ENCODE peak calls at places on chromosomes 6 and 20, in eight cellular contexts. A is sigmoid colon, X is spleen, V is GM23248, Z is right lobe of liver, M is neuronal stem cell, T is lower lobe of right lung, Y is upper lobe of right lung. L is an unnamed sample.

GRCh38 chr6:13593720-13594119 is 19.3 kb downstream of the SIRT5 start:
- DNase-seq in A (no peak), X (no peak), V (no peak), Z (no peak), M (no peak), T (no peak), Y (no peak), L (no peak)

GRCh38 chr6:53741417-53741816 is 53.4 kb upstream of the LRRC1 start:
- DNase-seq in A (no peak), X (no peak), V (no peak), Z (no peak), M (no peak), T (peak; percentile 78), Y (no peak), L (no peak)

GRCh38 chr20:36544134-36545018 is 3.1 kb downstream of the MYL9 start:
- DNase-seq in A (peak; percentile 86), X (peak; percentile 65), V (peak; percentile 89), Z (no peak), M (no peak), T (peak; percentile 70), Y (peak; percentile 77), L (peak; percentile 52)

GRCh38 chr6:149566372-149567193 is at the start of gene GINM1:
- DNase-seq in A (peak; percentile 77), X (peak; percentile 91), V (peak; percentile 72), Z (peak; percentile 70), M (no peak), T (peak; percentile 72), Y (peak; percentile 82), L (peak; percentile 90)

GRCh38 chr20:25344634-25345033 is 46.0 kb downstream of the ABHD12 start:
- DNase-seq in A (no peak), X (no peak), V (no peak), Z (no peak), M (no peak), T (no peak), Y (no peak), L (no peak)

GRCh38 chr6:131015630-131016263 is 47.3 kb downstream of the EPB41L2 start:
- DNase-seq in A (no peak), X (no peak), V (peak; percentile 70), Z (no peak), M (no peak), T (no peak), Y (no peak), L (no peak)

GRCh38 chr20:5859611-5860010 is 90.7 kb downstream of the TRMT6 start:
- DNase-seq in A (no peak), X (no peak), V (peak; percentile 20), Z (no peak), M (no peak), T (no peak), Y (no peak), L (no peak)

GRCh38 chr6:132320007-132320406 is 81.3 kb downstream of the MOXD1 start:
- DNase-seq in A (no peak), X (no peak), V (peak; percentile 57), Z (no peak), M (no peak), T (no peak), Y (no peak), L (no peak)

GRCh38 chr20:24783631-24784492 is 165.2 kb upstream of the CST7 start:
- DNase-seq in A (peak; percentile 34), X (peak; percentile 62), V (no peak), Z (no peak), M (no peak), T (peak; percentile 26), Y (peak; percentile 35), L (peak; percentile 46)

GRCh38 chr6:106060167-106060566 is 26.0 kb upstream of the PRDM1 start:
- DNase-seq in A (no peak), X (no peak), V (no peak), Z (no peak), M (no peak), T (no peak), Y (no peak), L (no peak)

GRCh38 chr6:46772038-46772437 is 21.2 kb upstream of the MEP1A start:
- DNase-seq in A (no peak), X (no peak), V (no peak), Z (no peak), M (no peak), T (no peak), Y (no peak), L (no peak)

GRCh38 chr20:8523684-8524083 is 391.6 kb downstream of the PLCB1 start:
- DNase-seq in A (no peak), X (no peak), V (no peak), Z (no peak), M (no peak), T (no peak), Y (no peak), L (no peak)

GRCh38 chr6:96836579-96837137 is 619 bp downstream of the GPR63 start:
- DNase-seq in A (no peak), X (no peak), V (peak; percentile 47), Z (no peak), M (peak; percentile 12), T (no peak), Y (no peak), L (no peak)

GRCh38 chr6:108612852-108613251 is 52.1 kb downstream of the FOXO3 start:
- DNase-seq in A (no peak), X (no peak), V (no peak), Z (no peak), M (no peak), T (no peak), Y (no peak), L (no peak)

GRCh38 chr6:33108307-33108706 is 32.5 kb downstream of the HLA-DPB1 start:
- DNase-seq in A (no peak), X (no peak), V (no peak), Z (no peak), M (no peak), T (no peak), Y (no peak), L (no peak)

GRCh38 chr20:9407805-9408421 is 106.5 kb upstream of the LAMP5 start:
- DNase-seq in A (no peak), X (no peak), V (peak; percentile 68), Z (no peak), M (peak; percentile 68), T (no peak), Y (no peak), L (no peak)

GRCh38 chr6:113596907-113597583 is 260.1 kb upstream of the MARCKS start:
- DNase-seq in A (no peak), X (no peak), V (peak; percentile 61), Z (no peak), M (no peak), T (no peak), Y (no peak), L (peak; percentile 71)

GRCh38 chr6:130778946-130779657 is 48.1 kb upstream of the SMLR1 start:
- DNase-seq in A (no peak), X (no peak), V (peak; percentile 86), Z (no peak), M (no peak), T (no peak), Y (no peak), L (no peak)

GRCh38 chr6:13484138-13484708 is 3.2 kb downstream of the GFOD1 start:
- DNase-seq in A (no peak), X (no peak), V (no peak), Z (no peak), M (no peak), T (no peak), Y (no peak), L (no peak)

GRCh38 chr6:138518054-138518453 is 18.8 kb upstream of the NHSL1 start:
- DNase-seq in A (no peak), X (no peak), V (no peak), Z (no peak), M (no peak), T (no peak), Y (no peak), L (no peak)

GRCh38 chr6:137783640-137784198 is 83.3 kb upstream of the TNFAIP3 start:
- DNase-seq in A (no peak), X (no peak), V (no peak), Z (no peak), M (no peak), T (no peak), Y (no peak), L (no peak)

GRCh38 chr6:138106665-138107077 is 548 bp downstream of the PERP start:
- DNase-seq in A (no peak), X (no peak), V (no peak), Z (no peak), M (no peak), T (no peak), Y (no peak), L (no peak)

DNA sequence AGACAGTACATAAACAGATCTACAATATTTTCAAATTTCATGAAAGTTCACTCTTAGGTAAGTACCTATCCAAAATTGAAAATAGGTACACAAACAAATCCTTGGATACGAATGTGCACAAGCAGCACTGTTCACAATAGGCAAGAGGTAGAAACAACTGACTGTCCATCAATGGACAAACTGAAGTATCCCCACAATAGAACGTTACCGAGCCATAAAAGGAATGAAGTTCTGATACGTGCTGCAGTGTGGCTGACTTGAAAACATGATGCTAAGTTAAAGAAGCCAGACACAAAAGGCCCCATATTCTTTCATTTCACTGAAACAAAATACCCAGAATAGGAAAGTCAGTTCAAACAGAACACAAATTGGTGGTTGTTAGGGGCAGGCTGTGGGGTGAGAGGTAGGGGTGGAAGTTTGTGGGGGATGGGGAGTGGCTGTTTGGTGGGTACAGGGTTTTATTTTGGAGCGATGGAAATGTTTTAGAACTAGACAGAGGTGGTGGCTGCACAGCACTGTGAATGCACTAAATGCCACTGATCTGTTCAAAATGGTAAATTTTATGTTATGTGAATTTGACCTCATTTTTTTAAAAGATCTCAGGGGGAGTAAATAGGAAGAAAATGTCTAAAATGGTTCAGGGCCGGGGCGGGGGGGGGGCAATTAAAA is 89.5 kb downstream of the ZMYND8 start:
- DNase-seq in A (no peak), X (no peak), V (no peak), Z (no peak), M (no peak), T (no peak), Y (no peak), L (no peak)
- H3K36me3 ChIP-seq in A (peaks cover 42% of the 10 kb centered on the region), X (no peaks in the 10 kb centered on the region), V (peaks cover 12% of the 10 kb centered on the region), Z (no peaks in the 10 kb centered on the region), M (peaks cover 92% of the 10 kb centered on the region), T (peaks cover 72% of the 10 kb centered on the region), Y (peaks cover 48% of the 10 kb centered on the region), L (peaks cover 6% of the 10 kb centered on the region)

DNA sequence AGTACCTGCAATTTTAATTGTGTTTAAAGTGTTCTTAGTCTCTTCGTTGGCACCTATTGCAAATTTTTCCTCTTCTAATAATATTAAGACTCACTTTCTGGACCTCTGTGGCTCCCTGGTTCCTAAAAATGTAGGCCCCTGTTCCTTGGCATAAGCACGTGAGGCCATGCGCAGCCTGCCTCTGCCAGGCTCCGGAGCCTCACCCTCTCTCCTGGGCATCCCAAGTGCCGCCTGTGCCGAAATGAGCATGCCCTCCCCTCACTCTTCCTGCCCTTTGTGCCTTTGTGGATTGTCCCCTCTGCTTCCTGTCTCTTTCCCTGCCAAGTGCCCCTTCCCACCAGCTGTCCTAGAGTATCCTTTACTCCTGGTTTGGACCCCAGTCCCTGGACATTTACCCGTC is 246.1 kb downstream of the TMEM242 start:
- DNase-seq in A (no peak), X (no peak), V (no peak), Z (no peak), M (no peak), T (no peak), Y (no peak), L (no peak)
- H3K4me3 ChIP-seq in A (no peak overlapping the region), X (no peak overlapping the region), V (no peak overlapping the region), Z (no peak overlapping the region), M (no peak overlapping the region), T (no peak overlapping the region), Y (no peak overlapping the region), L (no peak overlapping the region)

GRCh38 chr20:17613328-17614175 is 43.7 kb downstream of the DSTN start:
- DNase-seq in A (peak; percentile 80), X (no peak), V (no peak), Z (peak; percentile 25), M (no peak), T (peak; percentile 42), Y (peak; percentile 64), L (peak; percentile 76)
- H3K4me1 ChIP-seq in A (peaks cover 87% of the 10 kb centered on the region), X (peaks cover 60% of the 10 kb centered on the region), V (peaks cover 9% of the 10 kb centered on the region), Z (no peaks in the 10 kb centered on the region), M (peaks cover 3% of the 10 kb centered on the region), T (peaks cover 53% of the 10 kb centered on the region), Y (peaks cover 43% of the 10 kb centered on the region), L (no peaks in the 10 kb centered on the region)

GRCh38 chr20:32834972-32835371 is 15.2 kb downstream of the MAPRE1 start:
- DNase-seq in A (no peak), X (no peak), V (no peak), Z (no peak), M (no peak), T (no peak), Y (no peak), L (no peak)
- H3K36me3 ChIP-seq in A (peaks cover 62% of the 10 kb centered on the region), X (peaks cover 6% of the 10 kb centered on the region), V (peaks cover 58% of the 10 kb centered on the region), Z (peaks cover 23% of the 10 kb centered on the region), M (peaks cover 95% of the 10 kb centered on the region), T (peaks cover 79% of the 10 kb centered on the region), Y (peaks cover 74% of the 10 kb centered on the region), L (peaks cover 26% of the 10 kb centered on the region)